ENCODE peak calls at places on chromosomes 4 and X, in four cellular contexts. R, Z, T and J are unnamed samples.

GRCh38 chr4:48141048-48141447 is 7.0 kb upstream of the TXK start:
- DNase-seq in R (no peak), Z (peak; percentile 20), T (peak; percentile 38), J (peak; percentile 8)

GRCh38 chr4:77697860-77698599 is 92.4 kb downstream of the CXCL13 start:
- DNase-seq in R (no peak), Z (peak; percentile 34), T (no peak), J (no peak)

GRCh38 chr4:40194602-40195161 is 2.1 kb upstream of the RHOH start:
- DNase-seq in R (no peak), Z (peak; percentile 36), T (no peak), J (no peak)

GRCh38 chrX:50081282-50081955 is 119.4 kb downstream of the AKAP4 start:
- DNase-seq in R (no peak), Z (peak; percentile 10), T (no peak), J (no peak)

GRCh38 chrX:145813081-145813480 is 4.5 kb upstream of the SLITRK2 start:
- DNase-seq in R (no peak), Z (no peak), T (no peak), J (no peak)

GRCh38 chrX:48996969-48997368 is 5.1 kb downstream of the GRIPAP1 start:
- DNase-seq in R (no peak), Z (no peak), T (peak; percentile 58), J (no peak)

GRCh38 chr4:56276547-56276946 is 110.7 kb downstream of the AASDH start:
- DNase-seq in R (no peak), Z (no peak), T (no peak), J (no peak)

GRCh38 chr4:138749303-138749702 is 266.3 kb upstream of the NOCT start:
- DNase-seq in R (no peak), Z (no peak), T (no peak), J (no peak)

GRCh38 chr4:48360285-48360965 is 19.1 kb downstream of the SLAIN2 start:
- DNase-seq in R (no peak), Z (no peak), T (no peak), J (no peak)

GRCh38 chr4:114163051-114163450 is 183.6 kb upstream of the ARSJ start:
- DNase-seq in R (no peak), Z (no peak), T (no peak), J (no peak)

DNA sequence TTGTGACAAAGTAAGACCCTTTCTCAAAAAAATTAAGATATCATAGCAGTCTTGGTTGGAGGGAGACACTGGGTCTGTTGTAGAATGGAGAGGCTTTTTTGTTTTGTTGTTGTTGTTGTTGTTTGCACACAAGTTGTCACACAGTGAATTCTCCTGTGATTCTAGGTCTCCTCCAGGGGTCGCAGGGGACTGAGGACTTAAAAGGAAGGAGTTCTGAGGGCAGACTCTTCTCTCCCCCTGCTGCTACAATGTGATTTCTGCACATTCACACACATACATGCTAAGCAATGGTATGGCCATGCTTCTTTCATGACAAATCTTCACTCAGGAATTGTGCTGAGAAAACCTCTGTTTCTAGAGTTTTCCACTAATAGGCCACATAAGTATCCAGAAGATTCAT is 71.1 kb downstream of the ZNF732 start:
- DNase-seq in R (no peak), Z (no peak), T (no peak), J (no peak)
- TF ChIP-seq TAF1 in R (no peak), Z (no peak), T (no peak), J (no peak)

DNA sequence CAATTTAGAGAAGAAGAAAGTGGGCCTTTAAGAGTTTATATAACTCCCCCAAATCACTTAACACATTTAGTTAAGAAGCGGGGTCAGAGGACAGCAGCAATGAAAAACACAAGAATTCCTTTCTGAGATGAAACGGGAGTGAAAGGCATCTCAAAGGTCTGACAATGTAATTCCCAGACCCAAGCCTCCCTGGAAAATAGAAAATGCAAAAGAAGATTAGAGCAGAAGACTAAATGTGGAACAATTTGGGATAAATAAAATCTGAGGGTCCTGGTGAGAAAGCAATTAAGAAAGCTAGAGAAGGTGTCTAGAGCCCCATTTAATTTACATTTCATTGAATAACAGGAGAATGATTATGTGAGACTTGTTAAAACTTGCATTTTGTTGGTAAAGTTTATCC is 19.1 kb upstream of the ART3 start:
- DNase-seq in R (no peak), Z (no peak), T (no peak), J (no peak)
- TF ChIP-seq POLR2AphosphoS5 in R (no peak), Z (no peak), T (no peak), J (no peak)

DNA sequence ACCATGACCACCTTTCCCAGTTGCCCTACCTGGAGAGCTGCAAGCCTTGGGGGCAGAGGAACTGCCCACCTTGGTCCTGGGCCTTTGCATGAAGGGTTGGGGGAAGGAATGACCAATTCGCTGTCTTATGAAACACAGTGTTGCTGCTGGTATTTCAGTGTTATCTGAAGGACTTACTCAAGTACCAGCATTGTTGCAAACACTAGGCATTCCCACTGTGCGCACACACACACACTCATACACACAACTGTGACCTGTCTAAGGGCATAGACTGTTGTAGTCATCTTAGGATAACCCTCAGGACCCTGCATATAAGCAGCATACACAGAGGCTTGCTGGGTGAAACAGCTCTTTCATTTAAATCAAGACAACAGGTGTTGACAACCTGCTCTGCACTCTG is 210.9 kb downstream of the EVC2 start:
- DNase-seq in R (no peak), Z (no peak), T (no peak), J (no peak)
- TF ChIP-seq TAF1 in R (no peak), Z (no peak), T (no peak), J (no peak)

GRCh38 chr4:38538517-38538916 is 125.5 kb upstream of the KLF3 start:
- DNase-seq in R (no peak), Z (no peak), T (no peak), J (no peak)
- TF ChIP-seq POLR2AphosphoS5 in R (no peak), Z (no peak), T (no peak), J (no peak)

GRCh38 chr4:177401658-177402273 is 40.5 kb downstream of the AGA start:
- DNase-seq in R (no peak), Z (no peak), T (no peak), J (no peak)
- TF ChIP-seq TAF1 in R (no peak), Z (no peak), T (no peak), J (no peak)

GRCh38 chr4:25320374-25321172 is 8.0 kb downstream of the ZCCHC4 start:
- DNase-seq in R (no peak), Z (no peak), T (no peak), J (no peak)
- TF ChIP-seq POLR2AphosphoS5 in R (no peak), Z (no peak), T (no peak), J (no peak)

DNA sequence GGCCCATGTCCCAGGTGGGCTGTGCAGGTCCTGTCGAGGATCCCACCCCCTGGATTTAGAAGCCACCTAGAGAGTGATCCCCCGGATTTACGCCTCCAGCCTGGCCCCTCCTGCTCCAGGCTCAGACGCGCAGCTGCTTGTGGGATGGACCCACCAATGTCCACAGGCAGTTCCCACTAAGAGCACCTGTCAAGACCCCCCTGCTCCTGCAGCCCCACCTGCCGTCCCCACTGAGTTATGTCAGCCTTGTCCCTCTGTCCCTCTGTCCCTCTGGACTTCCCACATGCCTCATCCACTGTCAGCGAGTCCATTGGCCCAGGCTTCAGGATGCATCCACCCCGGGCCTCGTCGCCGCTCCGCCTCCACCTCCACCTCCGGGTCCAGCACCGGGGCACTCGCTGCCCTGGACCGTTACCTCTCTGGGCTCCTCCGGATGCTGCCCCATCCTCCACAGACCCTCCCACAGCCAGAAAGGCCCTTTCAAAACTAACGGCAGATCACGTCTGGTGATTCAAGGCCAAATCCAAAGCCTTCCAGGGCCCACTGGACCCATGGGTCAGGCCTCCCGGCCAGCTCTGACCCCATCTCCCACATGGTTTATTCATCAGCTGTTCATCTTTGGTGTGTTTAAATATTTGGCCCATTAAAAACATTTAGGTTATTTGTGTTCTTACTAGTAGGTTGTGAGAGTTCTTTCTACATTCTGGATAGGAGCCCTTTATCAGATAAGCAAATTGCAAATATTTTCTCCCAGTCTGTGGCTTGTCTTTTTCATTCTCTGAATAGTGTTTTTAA is 28.3 kb downstream of the HTRA3 start:
- DNase-seq in R (no peak), Z (no peak), T (no peak), J (no peak)
- TF ChIP-seq TAF1 in R (no peak), Z (no peak), T (no peak), J (no peak)

DNA sequence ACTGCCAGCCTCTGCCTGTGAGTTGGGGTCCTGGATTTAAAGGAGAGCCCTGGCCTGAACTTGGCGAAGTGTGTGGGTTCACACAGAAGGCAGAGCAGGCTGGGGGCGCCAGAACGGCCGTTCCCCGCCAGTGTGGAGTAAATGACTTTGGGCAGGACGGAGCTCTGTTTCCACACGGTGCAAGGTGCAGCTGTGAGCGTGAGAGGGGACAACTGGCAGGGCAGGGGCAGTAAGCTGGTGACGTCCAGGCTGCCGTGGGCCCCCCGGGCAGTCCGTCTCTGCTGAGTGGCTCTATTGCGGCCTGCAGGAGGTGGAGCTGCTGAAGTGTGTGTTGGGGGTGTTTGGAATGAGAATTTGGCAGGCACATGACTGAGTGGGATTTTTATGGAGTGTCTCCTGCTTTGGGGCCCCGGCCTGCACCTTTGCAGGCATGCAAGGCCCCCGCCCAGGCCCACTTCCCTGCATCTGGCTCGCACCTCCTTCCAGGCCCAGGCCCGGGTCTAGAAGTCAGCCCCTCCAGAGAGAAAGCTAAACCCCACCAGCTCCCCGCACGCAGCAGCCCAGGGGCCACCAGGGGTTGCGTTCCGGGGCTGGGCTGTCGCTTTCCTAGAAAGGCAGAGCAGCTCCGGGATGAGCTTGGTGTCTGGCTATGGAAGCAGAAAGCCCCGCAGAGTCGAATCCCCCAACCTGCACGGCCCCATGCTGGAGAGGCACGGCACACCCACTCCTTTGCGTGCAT is 62.2 kb upstream of the GRPEL1 start:
- DNase-seq in R (no peak), Z (no peak), T (no peak), J (no peak)
- TF ChIP-seq POLR2AphosphoS5 in R (no peak), Z (no peak), T (no peak), J (no peak)

GRCh38 chr4:137394000-137394399 is 138.3 kb downstream of the PCDH18 start:
- DNase-seq in R (no peak), Z (no peak), T (no peak), J (no peak)
- TF ChIP-seq TAF1 in R (no peak), Z (no peak), T (no peak), J (no peak)